ENCODE peak calls at places on chromosome 15, in four cellular contexts. W, P, X and S are unnamed samples.
A peak's percentile ranks its signal among the peaks of the same experiment; 100 is the strongest.

GRCh38 chr15:47820780-47821319 is 103.5 kb downstream of the SEMA6D start:
- DNase-seq in W (no peak), X (no peak), P (no peak), S (peak; percentile 30)

GRCh38 chr15:48190932-48191573 is 412 bp upstream of the CTXN2 start:
- DNase-seq in X (no peak), W (peak; percentile 91), P (peak; percentile 79), S (peak; percentile 40)

GRCh38 chr15:88913017-88913849 is at the start of gene MFGE8:
- DNase-seq in P (peak; percentile 47), W (peak; percentile 78), X (peak; percentile 65), S (peak; percentile 49)

GRCh38 chr15:74780983-74781672 is 752 bp upstream of the CSK start:
- DNase-seq in X (no peak), P (no peak), W (no peak), S (no peak)

GRCh38 chr15:66287461-66288055 is 5.8 kb upstream of the DIS3L start:
- DNase-seq in W (no peak), P (peak; percentile 70), X (no peak), S (no peak)

GRCh38 chr15:70259030-70259424 is 161.3 kb upstream of the TLE3 start:
- DNase-seq in P (peak; percentile 33), W (no peak), X (peak; percentile 30), S (peak; percentile 64)

GRCh38 chr15:78193731-78194567 is 40.4 kb downstream of the ACSBG1 start:
- DNase-seq in X (no peak), P (no peak), W (no peak), S (no peak)

GRCh38 chr15:63075072-63075995 is 32.8 kb downstream of the TPM1 start:
- DNase-seq in X (no peak), W (no peak), P (no peak), S (no peak)

GRCh38 chr15:65595960-65596359 is 15.0 kb downstream of the INTS14 start:
- DNase-seq in P (peak; percentile 23), X (no peak), W (peak; percentile 43), S (no peak)

GRCh38 chr15:96347181-96348111 is 16.9 kb downstream of the NR2F2 start:
- DNase-seq in X (no peak), W (no peak), P (no peak), S (no peak)

GRCh38 chr15:86444527-86444926 is 364.9 kb downstream of the AGBL1 start:
- DNase-seq in W (peak; percentile 5), X (no peak), P (no peak), S (no peak)

GRCh38 chr15:63329567-63330350 is 51.9 kb downstream of the CA12 start:
- DNase-seq in W (no peak), X (no peak), P (no peak), S (no peak)